ENCODE peak calls at places on chromosomes 4 and X, in ten cellular contexts. Q is OCI-LY7, X is neural progenitor cell, Z is progenitor cell of endocrine pancreas, A is nephron progenitor cell, H is NCI-H2029, V is COLO829, W is immature natural killer cell, S is GM13976, N is NCI-H1092. G is an unnamed sample.

GRCh38 chr4:56723201-56723605 is 42.1 kb upstream of the HOPX start:
- DNase-seq in W (no peak), Q (no peak), H (no peak), V (no peak), X (no peak), A (no peak), S (no peak), Z (no peak), N (no peak), G (no peak)

GRCh38 chr4:97978791-97979488 is 164.3 kb downstream of the STPG2 start:
- DNase-seq in Q (no peak), H (no peak), Z (no peak), A (no peak), W (no peak), V (no peak), N (no peak), X (peak; percentile 48), S (no peak), G (no peak)

GRCh38 chr4:74292111-74292870 is 16.0 kb upstream of the EPGN start:
- DNase-seq in N (no peak), H (no peak), W (no peak), A (no peak), Z (no peak), Q (no peak), X (no peak), V (no peak), S (no peak), G (no peak)

GRCh38 chr4:183337833-183338232 is 15.6 kb upstream of the CLDN24 start:
- DNase-seq in H (no peak), N (no peak), S (no peak), Q (no peak), W (no peak), V (no peak), X (no peak), Z (no peak), A (no peak), G (no peak)

GRCh38 chrX:7107968-7108480 is 39.5 kb upstream of the STS start:
- DNase-seq in A (no peak), V (no peak), N (no peak), W (no peak), Q (no peak), H (no peak), S (no peak), Z (no peak), X (no peak), G (no peak)

GRCh38 chr4:75633846-75634245 is 3.5 kb upstream of the CDKL2 start:
- DNase-seq in W (no peak), Z (no peak), S (no peak), X (no peak), Q (no peak), A (no peak), V (no peak), H (no peak), N (no peak), G (no peak)

GRCh38 chr4:13852411-13852810 is 224.9 kb upstream of the BOD1L1 start:
- DNase-seq in Q (no peak), H (no peak), N (no peak), X (no peak), Z (no peak), V (no peak), W (no peak), S (no peak), A (no peak), G (no peak)

GRCh38 chr4:94342713-94343112 is at the start of gene HPGDS:
- DNase-seq in N (no peak), H (no peak), W (no peak), X (no peak), V (no peak), S (no peak), A (no peak), Z (no peak), Q (no peak), G (no peak)

GRCh38 chr4:158535130-158535614 is 13.5 kb downstream of the RXFP1 start:
- DNase-seq in X (no peak), H (no peak), V (no peak), N (no peak), Z (no peak), Q (no peak), A (no peak), W (no peak), S (no peak), G (no peak)